ENCODE peak calls at places on chromosomes 6 and 20, in four cellular contexts. G, E, M and R are unnamed samples.

GRCh38 chr6:107510108-107510507 is 20.2 kb downstream of the SOBP start:
- DNase-seq in G (no peak), M (no peak), E (peak), R (no peak)

GRCh38 chr6:48990746-48991145 is 472.3 kb downstream of the MMUT start:
- DNase-seq in G (no peak), E (no peak), M (no peak), R (no peak)

GRCh38 chr6:26264547-26264946 is 100.5 kb upstream of the BTN3A2 start:
- DNase-seq in M (no peak), G (no peak), E (no peak), R (no peak)

GRCh38 chr20:11124849-11125505 is 451.2 kb upstream of the JAG1 start:
- DNase-seq in M (no peak), G (no peak), E (no peak), R (peak)

GRCh38 chr6:27502508-27503435 is 29.9 kb upstream of the ZNF184 start:
- DNase-seq in M (peak), G (peak), E (peak), R (peak)

GRCh38 chr6:157406666-157407065 is 25.7 kb downstream of the ZDHHC14 start:
- DNase-seq in E (no peak), M (no peak), G (no peak), R (no peak)

GRCh38 chr20:25285091-25285647 is 37.3 kb downstream of the PYGB start:
- DNase-seq in M (peak), G (no peak), E (no peak), R (no peak)

GRCh38 chr6:143701343-143702234 is 23.8 kb downstream of the PHACTR2 start:
- DNase-seq in M (no peak), E (no peak), G (no peak), R (no peak)

GRCh38 chr6:151609146-151609962 is 115.5 kb downstream of the CCDC170 start:
- DNase-seq in M (no peak), E (no peak), G (no peak), R (no peak)

GRCh38 chr6:82571431-82571830 is 207.8 kb downstream of the TPBG start:
- DNase-seq in G (no peak), M (no peak), E (no peak), R (no peak)

GRCh38 chr6:26152226-26153101 is 65.2 kb downstream of the HFE start:
- DNase-seq in E (no peak), G (peak), M (no peak), R (no peak)

GRCh38 chr6:137044366-137045220 is at the start of gene IL20RA:
- DNase-seq in M (peak), E (no peak), G (no peak), R (no peak)

GRCh38 chr20:63735859-63736718 is at the start of gene LIME1:
- DNase-seq in M (peak), G (no peak), E (peak), R (no peak)

GRCh38 chr20:43508604-43509040 is 1.1 kb downstream of the L3MBTL1 start:
- DNase-seq in M (peak), E (peak), G (no peak), R (no peak)

DNA sequence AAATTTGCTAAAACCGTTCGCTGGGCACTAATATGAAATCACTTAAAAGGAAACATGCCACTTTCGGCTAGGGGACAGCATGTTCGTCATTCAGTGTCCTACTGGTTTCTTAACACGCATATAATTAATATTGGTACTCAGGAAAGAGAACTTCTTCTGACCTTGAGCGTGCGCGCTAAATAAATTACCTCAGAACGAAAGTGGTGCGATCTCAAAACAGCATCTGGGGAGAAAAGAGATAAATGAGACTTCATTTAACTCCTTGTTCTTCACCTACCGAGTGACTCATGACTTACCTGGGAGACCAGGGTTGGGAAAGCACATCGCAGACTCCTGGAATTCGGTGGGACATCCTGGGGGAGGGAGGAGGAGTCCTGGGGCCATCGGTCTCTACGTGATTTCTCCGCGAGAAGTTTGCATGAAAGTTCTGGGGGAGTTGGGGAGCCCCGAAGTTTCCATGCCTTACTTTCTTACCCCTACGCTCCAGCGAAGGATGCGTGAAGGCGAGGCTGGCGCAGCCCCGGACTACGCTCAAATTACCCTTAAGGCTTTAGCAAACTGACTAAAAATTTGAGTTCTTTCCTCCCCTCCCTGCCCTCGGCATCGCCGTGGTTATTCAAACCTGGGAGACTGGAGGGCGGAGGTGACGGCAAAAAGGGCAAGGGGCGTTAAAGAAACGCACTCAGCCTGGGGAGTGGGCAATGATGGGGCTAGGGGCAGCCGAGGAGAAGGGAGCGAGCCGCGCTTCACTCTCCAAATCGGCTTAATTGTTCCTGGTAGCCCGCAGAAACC is 1.1 kb upstream of the BEND6 start:
- DNase-seq in M (peak), G (no peak), E (no peak), R (peak)
- TF ChIP-seq POLR2AphosphoS5 in M (no peak), G (no peak), E (no peak), R (no peak)

GRCh38 chr20:58596244-58597010 is 54.7 kb upstream of the STX16 start:
- DNase-seq in E (no peak), M (no peak), G (no peak), R (no peak)

GRCh38 chr20:58600756-58601155 is 50.3 kb upstream of the STX16 start:
- DNase-seq in G (no peak), E (no peak), M (no peak), R (no peak)

GRCh38 chr20:58599966-58600365 is 51.1 kb upstream of the STX16 start:
- DNase-seq in G (no peak), E (no peak), M (no peak), R (no peak)

GRCh38 chr20:58597021-58597940 is 53.8 kb upstream of the STX16 start:
- DNase-seq in G (no peak), E (no peak), M (no peak), R (no peak)

DNA sequence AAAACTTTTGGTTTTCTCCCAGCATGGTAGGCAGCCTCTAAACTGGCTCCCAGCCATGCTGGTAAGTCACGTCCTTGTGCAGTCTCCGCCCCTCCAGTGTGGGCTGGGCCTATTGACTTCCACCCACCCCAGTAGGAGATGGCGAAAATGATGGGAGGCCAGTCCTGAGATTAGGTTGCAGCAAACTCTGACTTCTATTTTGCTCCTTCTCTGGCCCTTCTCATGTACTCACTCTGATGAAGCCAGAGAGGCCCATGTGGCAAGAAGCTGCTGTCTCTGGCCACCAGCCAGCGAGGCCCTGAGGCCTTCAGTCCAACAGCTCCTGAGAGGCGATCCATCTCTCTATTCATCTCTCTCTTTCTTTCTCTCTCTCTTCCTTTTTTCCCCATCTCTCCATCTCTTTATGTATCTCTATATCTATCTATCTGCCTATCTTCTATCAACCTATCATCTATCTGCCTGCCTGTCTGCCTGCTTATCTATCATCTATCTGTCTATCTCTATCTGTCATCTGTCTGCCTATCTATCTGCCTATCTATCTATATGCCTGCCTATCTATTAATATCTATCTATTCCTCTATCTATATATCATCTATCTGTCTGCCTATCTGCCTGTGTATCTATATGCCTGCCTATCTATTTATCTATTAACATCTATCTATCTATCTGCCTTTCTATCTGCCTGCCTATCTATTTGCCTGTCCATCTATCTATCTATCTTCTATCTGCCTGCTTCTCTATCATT is 52.6 kb upstream of the STX16 start:
- DNase-seq in G (no peak), M (no peak), E (no peak), R (no peak)
- TF ChIP-seq JUN in G (no peak), M (no peak), E (no peak), R (no peak)

DNA sequence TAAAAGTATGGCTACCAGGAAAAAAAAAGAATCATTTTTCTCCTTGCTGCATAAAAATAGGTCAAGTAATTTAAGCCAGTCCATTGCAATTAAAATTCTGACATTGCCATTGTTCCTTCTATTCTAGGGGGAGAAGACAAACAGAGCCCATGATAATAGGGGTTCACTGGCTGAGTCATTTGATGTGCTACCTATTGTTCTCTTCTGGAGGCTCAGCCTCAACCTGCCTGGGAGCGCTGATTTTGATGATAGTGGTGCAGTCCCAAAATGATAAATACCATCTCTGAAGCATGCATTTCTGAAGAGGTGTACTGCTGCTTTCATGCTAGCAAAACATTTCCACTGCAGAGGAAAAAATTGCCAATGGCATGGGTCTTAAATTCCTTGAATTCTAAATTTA is 5.8 kb downstream of the CITED2 start:
- DNase-seq in G (no peak), E (no peak), M (no peak), R (no peak)
- TF ChIP-seq POLR2AphosphoS5 in G (no peak), E (no peak), M (no peak), R (no peak)

GRCh38 chr6:168139121-168139520 is 60.1 kb upstream of the FRMD1 start:
- DNase-seq in G (no peak), E (no peak), M (peak), R (no peak)

GRCh38 chr6:168138436-168138835 is 59.4 kb upstream of the FRMD1 start:
- DNase-seq in E (no peak), M (no peak), G (no peak), R (no peak)

GRCh38 chr6:168136001-168136400 is 57.0 kb upstream of the FRMD1 start:
- DNase-seq in M (peak), E (no peak), G (no peak), R (no peak)

GRCh38 chr6:168136622-168137021 is 57.6 kb upstream of the FRMD1 start:
- DNase-seq in E (no peak), G (no peak), M (no peak), R (no peak)

DNA sequence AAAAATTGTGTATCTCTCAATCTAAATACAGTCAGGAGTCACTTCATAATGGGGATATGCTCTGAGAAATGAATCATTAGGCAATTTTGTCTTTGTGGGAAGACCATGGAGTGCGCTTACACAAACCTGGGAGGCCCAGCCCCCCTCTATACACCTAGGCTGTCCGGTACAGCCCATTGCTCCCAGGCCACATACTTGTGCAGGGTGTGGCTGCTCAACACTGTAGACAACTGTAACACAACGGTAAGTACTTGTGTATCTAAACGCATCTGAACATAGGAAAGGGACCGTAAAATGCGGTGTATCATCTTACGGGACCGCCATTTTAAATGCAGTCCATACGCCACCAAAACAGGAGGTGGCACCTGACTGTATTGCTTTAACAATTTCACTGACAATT is 58.0 kb upstream of the FRMD1 start:
- DNase-seq in E (no peak), G (no peak), M (no peak), R (no peak)
- TF ChIP-seq JUN in E (no peak), G (no peak), M (no peak), R (no peak)

GRCh38 chr6:3630258-3630828 is 121.2 kb downstream of the PXDC1 start:
- DNase-seq in E (peak), M (peak), G (no peak), R (no peak)
- TF ChIP-seq POLR2AphosphoS5 in E (no peak), M (no peak), G (no peak), R (no peak)

GRCh38 chr6:154478021-154478651 is 32.3 kb downstream of the CNKSR3 start:
- DNase-seq in E (no peak), G (no peak), M (no peak), R (no peak)
- TF ChIP-seq JUN in E (no peak), G (no peak), M (no peak), R (no peak)